ENCODE peak calls at places on chromosome 7, in five cellular contexts. T is HepG2, L is GM12878, J is HCT116, C is K562. D is an unnamed sample.

GRCh38 chr7:1291846-1292765 is 59.4 kb downstream of the UNCX start:
- DNase-seq in T (no peak), L (no peak), J (no peak), C (no peak), D (no peak)

GRCh38 chr7:151115836-151116418 is 29.7 kb downstream of the AGAP3 start:
- DNase-seq in T (no peak), L (no peak), J (peak; percentile 81), C (no peak), D (peak; percentile 49)

GRCh38 chr7:157347217-157347904 is 10.6 kb downstream of the DNAJB6 start:
- DNase-seq in T (no peak), L (no peak), J (peak; percentile 49), C (no peak), D (no peak)

GRCh38 chr7:101165958-101166602 is 711 bp upstream of the VGF start:
- DNase-seq in T (no peak), L (no peak), J (no peak), C (no peak), D (peak; percentile 53)

GRCh38 chr7:148447221-148447845 is 143.2 kb upstream of the C7orf33 start:
- DNase-seq in T (peak; percentile 68), L (peak; percentile 5), J (no peak), C (no peak), D (no peak)

GRCh38 chr7:53272081-53272480 is 236.6 kb downstream of the POM121L12 start:
- DNase-seq in T (no peak), L (no peak), J (no peak), C (no peak), D (no peak)

GRCh38 chr7:46146454-46147255 is 225.6 kb upstream of the IGFBP3 start:
- DNase-seq in T (no peak), L (no peak), J (no peak), C (no peak), D (peak; percentile 21)

GRCh38 chr7:77699056-77699455 is 2.8 kb downstream of the RSBN1L start:
- DNase-seq in T (no peak), L (peak; percentile 67), J (no peak), C (no peak), D (peak; percentile 29)

GRCh38 chr7:95205821-95206220 is 118.5 kb downstream of the PON1 start:
- DNase-seq in T (no peak), L (no peak), J (peak; percentile 3), C (no peak), D (no peak)

GRCh38 chr7:4712371-4713182 is 30.5 kb downstream of the FOXK1 start:
- DNase-seq in T (peak; percentile 76), L (no peak), J (no peak), C (peak; percentile 56), D (peak; percentile 32)
- TF ChIP-seq ZBTB33 in T (no peak), L (no peak), J (no peak), C (no peak), D (no peak)

GRCh38 chr7:43117025-43117424 is 4.6 kb downstream of the HECW1 start:
- DNase-seq in T (no peak), L (no peak), J (no peak), C (no peak), D (no peak)

GRCh38 chr7:43116451-43116850 is 4.0 kb downstream of the HECW1 start:
- DNase-seq in T (no peak), L (no peak), J (no peak), C (no peak), D (no peak)

GRCh38 chr7:43119371-43120069 is 7.1 kb downstream of the HECW1 start:
- DNase-seq in T (no peak), L (no peak), J (no peak), C (no peak), D (no peak)

GRCh38 chr7:43114451-43114765 is 2.0 kb downstream of the HECW1 start:
- DNase-seq in T (no peak), L (no peak), J (no peak), C (no peak), D (no peak)

GRCh38 chr7:43117842-43118241 is 5.4 kb downstream of the HECW1 start:
- DNase-seq in T (no peak), L (no peak), J (no peak), C (no peak), D (no peak)
- H3K4me2 ChIP-seq in T (no peak overlapping the region), L (no peak overlapping the region), J (no peak overlapping the region), C (no peak overlapping the region), D (no peak overlapping the region)

GRCh38 chr7:7969306-7970112 is 913 bp downstream of the GLCCI1 start:
- DNase-seq in T (no peak), L (no peak), J (no peak), C (peak; percentile 37), D (no peak)
- TF ChIP-seq ZBTB33 in T (no peak), L (no peak), J (no peak), C (no peak), D (no peak)

GRCh38 chr7:110677405-110677804 is 413.5 kb upstream of the LRRN3 start:
- DNase-seq in T (peak; percentile 93), L (no peak), J (no peak), C (no peak), D (no peak)

GRCh38 chr7:110675383-110676103 is 415.4 kb upstream of the LRRN3 start:
- DNase-seq in T (no peak), L (no peak), J (no peak), C (no peak), D (no peak)

GRCh38 chr7:110681941-110682340 is 409.0 kb upstream of the LRRN3 start:
- DNase-seq in T (no peak), L (no peak), J (no peak), C (no peak), D (no peak)

GRCh38 chr7:110673148-110673547 is 417.8 kb upstream of the LRRN3 start:
- DNase-seq in T (no peak), L (no peak), J (no peak), C (no peak), D (no peak)

DNA sequence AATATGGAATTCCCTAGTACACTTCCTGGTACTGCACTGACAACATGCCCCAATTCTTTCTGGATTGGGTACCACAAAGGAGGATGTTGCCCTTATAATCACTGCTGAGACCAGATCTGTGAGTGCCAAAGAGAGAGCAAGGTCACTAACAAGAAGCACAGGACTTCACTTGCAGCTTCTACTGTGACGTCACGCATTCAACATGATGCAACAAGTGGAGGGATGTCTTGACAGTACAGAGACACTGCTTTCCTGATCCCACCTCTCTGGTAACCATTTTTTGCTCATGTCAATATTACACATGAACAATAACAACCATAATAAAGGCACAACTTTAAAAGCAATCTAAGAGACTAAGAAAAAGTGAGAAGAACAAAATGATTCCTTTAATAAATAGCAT is 414.1 kb upstream of the LRRN3 start:
- DNase-seq in T (peak; percentile 7), L (no peak), J (no peak), C (no peak), D (no peak)
- H3K4me2 ChIP-seq in T (peak overlapping the region; percentile 18), L (no peak overlapping the region), J (no peak overlapping the region), C (no peak overlapping the region), D (no peak overlapping the region)